ENCODE peak calls at places on chromosomes 2 and 18, in eight cellular contexts. K is NCI-H510A treated with DMSO at 0.1 percent for 48 hours; M is right atrium auricular region; S is naive thymus-derived CD8-positive, alpha-beta T cell; X is NCI-H1105; V is HFFc6; W is progenitor cell of endocrine pancreas; F is tibial nerve. I is an unnamed sample.

GRCh38 chr2:136572335-136572734 is 193.0 kb upstream of the THSD7B start:
- DNase-seq in K (no peak), M (no peak), S (no peak), X (no peak), V (no peak), W (no peak), F (no peak), I (peak)

GRCh38 chr2:144648837-144649485 is 129.0 kb upstream of the ZEB2 start:
- DNase-seq in K (no peak), M (no peak), S (no peak), X (no peak), V (no peak), W (no peak), F (no peak), I (no peak)

GRCh38 chr2:231907765-231908164 is 18.4 kb downstream of the NPPC start:
- DNase-seq in K (no peak), M (no peak), S (no peak), X (no peak), V (no peak), W (no peak), F (no peak), I (no peak)

GRCh38 chr2:173075781-173076556 is at the start of gene MAP3K20:
- DNase-seq in K (peak), M (peak), S (peak), X (peak), V (peak), W (peak), F (peak), I (peak)

GRCh38 chr2:230230087-230230486 is 4.6 kb downstream of the SP140 start:
- DNase-seq in K (no peak), M (no peak), S (no peak), X (no peak), V (peak), W (no peak), F (no peak), I (no peak)

GRCh38 chr2:234426616-234427015 is 70.3 kb downstream of the ARL4C start:
- DNase-seq in K (no peak), M (no peak), S (no peak), X (no peak), V (no peak), W (no peak), F (no peak), I (no peak)

GRCh38 chr2:188765522-188765921 is 208.7 kb upstream of the COL3A1 start:
- DNase-seq in K (peak), M (no peak), S (no peak), X (peak), V (peak), W (no peak), F (no peak), I (no peak)

GRCh38 chr2:219643788-219644398 is 16.5 kb downstream of the SLC4A3 start:
- DNase-seq in K (no peak), M (no peak), S (no peak), X (no peak), V (no peak), W (no peak), F (no peak), I (no peak)

GRCh38 chr18:56470679-56471345 is 167.6 kb downstream of the TXNL1 start:
- DNase-seq in K (no peak), M (no peak), S (no peak), X (no peak), V (no peak), W (no peak), F (no peak), I (no peak)

GRCh38 chr18:62018761-62019041 is 125.9 kb upstream of the RNF152 start:
- DNase-seq in K (no peak), M (no peak), S (no peak), X (no peak), V (no peak), W (no peak), F (no peak), I (no peak)

GRCh38 chr2:70085711-70086277 is 1.5 kb upstream of the PCBP1 start:
- DNase-seq in K (no peak), M (no peak), S (no peak), X (no peak), V (no peak), W (no peak), F (no peak), I (peak)

GRCh38 chr2:19796036-19796703 is 105.6 kb downstream of the TTC32 start:
- DNase-seq in K (no peak), M (no peak), S (no peak), X (no peak), V (peak), W (no peak), F (no peak), I (peak)

GRCh38 chr2:96175951-96176350 is 30.7 kb upstream of the DUSP2 start:
- DNase-seq in K (no peak), M (no peak), S (no peak), X (no peak), V (peak), W (no peak), F (no peak), I (no peak)

GRCh38 chr2:237437566-237437965 is 23.6 kb upstream of the COL6A3 start:
- DNase-seq in K (no peak), M (no peak), S (no peak), X (no peak), V (no peak), W (no peak), F (no peak), I (no peak)

GRCh38 chr2:84963692-84964405 is 7.1 kb upstream of the KCMF1 start:
- DNase-seq in K (no peak), M (no peak), S (no peak), X (no peak), V (peak), W (no peak), F (no peak), I (no peak)

GRCh38 chr2:48530033-48530804 is at the start of gene STON1:
- DNase-seq in K (no peak), M (no peak), S (no peak), X (no peak), V (no peak), W (peak), F (peak), I (no peak)

GRCh38 chr2:131050896-131051295 is 42.4 kb downstream of the FAM168B start:
- DNase-seq in K (no peak), M (no peak), S (no peak), X (no peak), V (no peak), W (no peak), F (no peak), I (no peak)

I was measured in NCI-H1694.